ENCODE peak calls at places on chromosomes 16 and 17, in ten cellular contexts. J, G, R, S, B, N, O, L, Z and A are unnamed samples. For H3K4me1, the result is how much of the 10 kb centered on the place peaks cover.

GRCh38 chr16:85733155-85733838 is 17.6 kb downstream of the C16orf74 start:
- DNase-seq in G (no peak), Z (no peak), B (no peak), J (no peak), R (no peak), S (no peak), N (no peak), L (peak), O (no peak), A (no peak)

GRCh38 chr16:47448830-47449575 is 11.9 kb downstream of the ITFG1 start:
- DNase-seq in S (no peak), L (no peak), B (no peak), R (no peak), N (no peak), O (no peak), G (no peak), Z (no peak), J (no peak), A (no peak)

GRCh38 chr17:17849147-17849820 is 12.5 kb upstream of the SREBF1 start:
- DNase-seq in R (peak), N (peak), G (no peak), B (peak), S (no peak), O (no peak), J (peak), Z (no peak), L (peak), A (no peak)

GRCh38 chr16:30374538-30374937 is at the start of gene MYL11:
- DNase-seq in B (no peak), J (peak), O (no peak), G (no peak), L (no peak), R (no peak), N (no peak), S (no peak), Z (no peak), A (no peak)

GRCh38 chr16:72909196-72909595 is 138.7 kb downstream of the ZFHX3 start:
- DNase-seq in J (no peak), L (no peak), N (no peak), S (no peak), O (no peak), Z (no peak), R (no peak), G (no peak), B (no peak), A (no peak)

GRCh38 chr17:75584358-75585175 is 3.0 kb upstream of the MYO15B start:
- DNase-seq in Z (no peak), B (no peak), G (no peak), O (no peak), S (no peak), N (no peak), L (no peak), R (no peak), J (peak), A (no peak)

GRCh38 chr16:53881371-53881770 is 177.4 kb downstream of the FTO start:
- DNase-seq in O (no peak), G (no peak), N (no peak), B (no peak), S (no peak), L (no peak), R (peak), J (no peak), Z (no peak), A (no peak)

GRCh38 chr17:39064814-39065213 is 86.6 kb downstream of the PLXDC1 start:
- DNase-seq in B (no peak), Z (no peak), S (no peak), J (no peak), R (peak), O (no peak), N (no peak), L (no peak), G (no peak), A (no peak)

GRCh38 chr16:88484505-88485365 is 31.7 kb downstream of the ZFPM1 start:
- DNase-seq in B (no peak), Z (no peak), G (no peak), N (no peak), O (no peak), S (no peak), R (no peak), L (no peak), J (no peak), A (no peak)

GRCh38 chr16:72590179-72590937 is 418.4 kb upstream of the PMFBP1 start:
- DNase-seq in O (no peak), S (no peak), N (no peak), J (no peak), B (no peak), L (no peak), R (peak), G (no peak), Z (no peak), A (no peak)

GRCh38 chr16:88686439-88687253 is at the start of gene SNAI3:
- DNase-seq in O (peak), J (peak), B (peak), R (peak), Z (peak), S (peak), G (peak), N (peak), L (peak), A (peak)

GRCh38 chr16:30485818-30486436 is 13.4 kb downstream of the ITGAL start:
- DNase-seq in R (peak), S (no peak), N (no peak), B (no peak), G (no peak), L (no peak), J (no peak), O (no peak), Z (no peak), A (no peak)

GRCh38 chr17:2107506-2107905 is 52.6 kb downstream of the HIC1 start:
- DNase-seq in Z (no peak), N (no peak), B (no peak), S (no peak), O (no peak), L (peak), R (no peak), G (no peak), J (peak), A (no peak)

GRCh38 chr17:38556234-38556633 is 49.5 kb downstream of the SRCIN1 start:
- DNase-seq in B (no peak), L (no peak), G (peak), J (no peak), R (no peak), N (no peak), Z (no peak), O (no peak), S (no peak), A (no peak)

GRCh38 chr16:53207810-53208752 is 153.3 kb downstream of the CHD9 start:
- DNase-seq in O (peak), Z (peak), S (peak), L (peak), R (peak), N (peak), G (peak), J (peak), B (no peak), A (no peak)

GRCh38 chr17:67105213-67105612 is 60.9 kb downstream of the CACNG1 start:
- DNase-seq in O (no peak), G (no peak), L (no peak), S (no peak), N (no peak), Z (no peak), J (no peak), R (peak), B (no peak), A (no peak)

GRCh38 chr17:77332034-77332971 is 191.5 kb downstream of the SEC14L1 start:
- DNase-seq in O (no peak), B (peak), Z (no peak), J (no peak), G (peak), L (peak), N (no peak), S (no peak), R (peak), A (peak)

GRCh38 chr17:5843366-5844026 is 226.7 kb upstream of the WSCD1 start:
- DNase-seq in R (no peak), J (no peak), G (no peak), B (no peak), S (no peak), O (no peak), Z (peak), N (no peak), L (no peak), A (no peak)

GRCh38 chr17:2179615-2180295 is 123.8 kb downstream of the SMG6 start:
- DNase-seq in B (no peak), O (no peak), S (peak), J (peak), N (peak), L (peak), R (peak), G (no peak), Z (no peak), A (peak)

GRCh38 chr16:17318200-17318599 is 152.6 kb downstream of the XYLT1 start:
- DNase-seq in B (no peak), R (peak), J (no peak), L (peak), N (peak), Z (no peak), S (peak), O (no peak), G (no peak), A (no peak)

GRCh38 chr17:30309591-30309990 is 17.8 kb upstream of the BLMH start:
- DNase-seq in N (no peak), L (no peak), S (no peak), Z (no peak), G (no peak), J (no peak), B (no peak), R (peak), O (no peak), A (no peak)

GRCh38 chr16:11563493-11564040 is 23.2 kb downstream of the LITAF start:
- DNase-seq in Z (no peak), B (no peak), L (no peak), G (no peak), O (no peak), J (no peak), S (no peak), N (no peak), R (no peak), A (no peak)

GRCh38 chr17:56175299-56175935 is 22.1 kb downstream of the ANKFN1 start:
- DNase-seq in L (no peak), O (no peak), S (no peak), J (no peak), N (no peak), R (peak), G (no peak), Z (no peak), B (no peak), A (no peak)
- H3K4me1 ChIP-seq in L (under half), O (under half), S (under half), J (under half), N (under half), R (under half), G (under half), Z (under half), B (under half), A (under half)

GRCh38 chr17:41810659-41811548 is 845 bp downstream of the P3H4 start:
- DNase-seq in N (peak), O (no peak), Z (peak), S (peak), G (no peak), L (no peak), B (no peak), R (no peak), J (no peak), A (no peak)
- H3K27ac ChIP-seq in N (peak), O (peak), Z (no peak), S (peak), G (peak), L (peak), B (peak), R (peak), J (peak), A (no peak)

DNA sequence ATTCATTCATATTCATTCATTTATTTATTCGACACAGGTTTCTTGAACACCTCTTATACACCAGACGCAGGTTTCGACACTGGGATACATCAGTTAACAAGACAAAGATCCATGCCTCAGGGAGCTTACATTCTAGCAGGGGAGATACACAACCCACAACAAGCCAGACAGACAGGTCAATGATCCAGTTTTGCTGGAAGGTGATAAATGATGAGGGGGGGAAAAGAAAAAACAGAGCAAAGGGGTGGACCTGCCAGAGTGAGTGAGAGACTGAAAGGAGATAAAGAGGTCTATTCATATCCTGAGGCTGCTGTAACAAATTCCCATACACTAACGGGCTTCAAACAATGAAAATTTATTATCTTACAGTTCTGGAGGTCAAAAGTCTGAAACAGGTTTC is 81.7 kb downstream of the GAS7 start:
- DNase-seq in S (no peak), Z (no peak), R (no peak), O (no peak), G (no peak), B (no peak), L (no peak), J (no peak), N (no peak), A (no peak)
- H3K4me1 ChIP-seq in S (under half), Z (under half), R (under half), O (under half), G (under half), B (half or more), L (under half), J (under half), N (under half), A (under half)

DNA sequence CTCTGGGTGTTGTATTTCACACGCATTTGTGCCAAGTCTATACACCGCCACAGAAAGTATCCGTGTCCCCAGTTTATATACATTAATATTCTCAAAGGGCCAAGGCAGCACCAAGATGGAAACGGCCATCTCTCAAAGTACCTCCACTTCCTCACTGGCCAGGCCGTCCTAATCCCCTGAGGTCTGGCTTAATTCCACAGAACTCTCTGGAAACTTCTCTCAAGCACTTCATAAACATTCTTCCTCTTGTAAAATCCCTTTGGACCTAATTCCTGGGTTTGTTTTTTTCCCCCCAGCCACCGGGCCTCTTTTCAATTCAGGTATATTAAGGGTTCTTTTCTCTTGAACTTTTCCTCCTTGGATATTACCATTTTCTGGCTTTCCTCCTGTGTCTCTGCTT is 5.1 kb upstream of the ERN1 start:
- DNase-seq in B (no peak), R (no peak), N (no peak), O (no peak), G (no peak), S (no peak), J (no peak), Z (peak), L (no peak), A (no peak)
- H3K27ac ChIP-seq in B (no peak), R (no peak), N (peak), O (no peak), G (no peak), S (no peak), J (no peak), Z (no peak), L (no peak), A (peak)

GRCh38 chr17:82592751-82593589 is 55.3 kb downstream of the WDR45B start:
- DNase-seq in Z (peak), J (peak), R (peak), N (peak), S (peak), G (peak), O (peak), B (peak), L (peak), A (no peak)

GRCh38 chr17:82595893-82596292 is 52.4 kb downstream of the WDR45B start:
- DNase-seq in Z (no peak), L (no peak), R (no peak), O (no peak), G (no peak), S (no peak), N (no peak), J (peak), B (no peak), A (no peak)

GRCh38 chr17:82593590-82594087 is 54.6 kb downstream of the WDR45B start:
- DNase-seq in L (no peak), G (no peak), Z (no peak), S (no peak), R (no peak), N (no peak), J (peak), O (no peak), B (no peak), A (no peak)

GRCh38 chr17:82596316-82596715 is 51.9 kb downstream of the WDR45B start:
- DNase-seq in J (peak), N (no peak), Z (no peak), G (no peak), O (no peak), S (no peak), R (no peak), L (no peak), B (no peak), A (no peak)

GRCh38 chr17:82594571-82594970 is 53.7 kb downstream of the WDR45B start:
- DNase-seq in R (no peak), O (no peak), B (no peak), L (no peak), S (no peak), J (peak), G (no peak), Z (no peak), N (no peak), A (no peak)
- H3K4me1 ChIP-seq in R (under half), O (under half), B (under half), L (under half), S (under half), J (under half), G (under half), Z (under half), N (under half), A (under half)

GRCh38 chr16:57617604-57618111 is 10.8 kb upstream of the ADGRG1 start:
- DNase-seq in J (peak), G (no peak), R (no peak), B (no peak), S (no peak), Z (peak), L (peak), N (peak), O (no peak), A (no peak)
- H3K27ac ChIP-seq in J (no peak), G (peak), R (no peak), B (no peak), S (peak), Z (no peak), L (no peak), N (no peak), O (no peak), A (no peak)

GRCh38 chr17:28388106-28388505 is 16.6 kb downstream of the SARM1 start:
- DNase-seq in Z (no peak), S (no peak), O (no peak), L (no peak), N (no peak), J (no peak), R (no peak), B (no peak), G (no peak), A (no peak)

GRCh38 chr17:28385037-28385797 is 13.7 kb downstream of the SARM1 start:
- DNase-seq in R (no peak), G (peak), J (no peak), Z (peak), B (no peak), S (no peak), L (no peak), O (no peak), N (peak), A (peak)

GRCh38 chr17:28380572-28380907 is 9.0 kb downstream of the SARM1 start:
- DNase-seq in B (no peak), R (no peak), Z (no peak), S (no peak), N (no peak), L (no peak), O (no peak), G (no peak), J (no peak), A (no peak)

GRCh38 chr17:28381141-28381825 is 9.8 kb downstream of the SARM1 start:
- DNase-seq in G (no peak), N (no peak), Z (peak), L (no peak), S (no peak), R (no peak), J (peak), B (no peak), O (no peak), A (peak)

DNA sequence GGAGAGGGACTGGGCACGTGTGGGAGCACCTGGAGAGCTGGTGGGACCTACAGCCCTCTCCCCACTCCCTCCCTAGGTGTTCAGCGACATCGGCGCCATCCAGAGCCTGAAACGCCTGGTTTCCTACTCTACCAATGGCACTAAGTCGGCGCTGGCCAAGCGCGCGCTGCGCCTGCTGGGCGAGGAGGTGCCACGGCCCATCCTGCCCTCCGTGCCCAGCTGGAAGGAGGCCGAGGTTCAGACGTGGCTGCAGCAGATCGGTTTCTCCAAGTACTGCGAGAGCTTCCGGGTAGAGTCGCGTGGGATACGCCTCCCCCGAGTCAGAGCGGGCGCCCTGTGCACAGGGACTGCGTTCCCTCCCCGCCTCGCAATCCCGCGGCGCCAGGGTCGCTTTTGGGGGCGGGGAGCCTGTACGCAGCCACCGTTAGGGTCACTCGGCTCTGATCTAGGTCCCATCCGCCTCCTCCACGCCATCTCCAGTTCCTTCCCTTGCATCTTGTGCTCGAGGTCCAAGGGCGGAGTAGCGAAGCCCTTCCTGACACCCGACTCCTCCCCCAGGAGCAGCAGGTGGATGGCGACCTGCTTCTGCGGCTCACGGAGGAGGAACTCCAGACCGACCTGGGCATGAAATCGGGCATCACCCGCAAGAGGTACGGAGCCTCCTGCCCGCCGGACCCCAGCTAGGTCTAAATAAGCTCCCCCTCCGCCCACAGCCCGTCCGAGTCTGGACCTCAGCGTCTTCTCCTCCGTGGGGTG is 13.0 kb downstream of the SARM1 start:
- DNase-seq in N (peak), R (no peak), S (peak), Z (peak), B (peak), O (no peak), L (peak), G (peak), J (peak), A (peak)
- H3K4me1 ChIP-seq in N (under half), R (under half), S (under half), Z (under half), B (under half), O (under half), L (under half), G (under half), J (under half), A (under half)

GRCh38 chr17:46789610-46790009 is 28.9 kb downstream of the WNT3 start:
- DNase-seq in S (no peak), N (no peak), L (no peak), O (no peak), B (no peak), J (peak), G (no peak), Z (no peak), R (no peak), A (no peak)

GRCh38 chr17:46790216-46790615 is 28.3 kb downstream of the WNT3 start:
- DNase-seq in O (no peak), R (no peak), L (no peak), J (no peak), B (no peak), G (no peak), Z (no peak), S (no peak), N (no peak), A (no peak)

GRCh38 chr17:46793541-46793940 is 25.0 kb downstream of the WNT3 start:
- DNase-seq in G (no peak), B (no peak), O (no peak), R (no peak), Z (no peak), S (no peak), N (no peak), J (peak), L (no peak), A (no peak)

GRCh38 chr17:46792071-46792470 is 26.4 kb downstream of the WNT3 start:
- DNase-seq in O (no peak), B (no peak), S (no peak), Z (no peak), N (no peak), R (no peak), J (no peak), G (no peak), L (no peak), A (no peak)

GRCh38 chr17:46791531-46791930 is 27.0 kb downstream of the WNT3 start:
- DNase-seq in B (no peak), R (no peak), J (no peak), S (no peak), G (no peak), Z (no peak), N (no peak), O (no peak), L (no peak), A (no peak)
- H3K27ac ChIP-seq in B (no peak), R (no peak), J (no peak), S (no peak), G (no peak), Z (no peak), N (no peak), O (no peak), L (no peak), A (no peak)

DNA sequence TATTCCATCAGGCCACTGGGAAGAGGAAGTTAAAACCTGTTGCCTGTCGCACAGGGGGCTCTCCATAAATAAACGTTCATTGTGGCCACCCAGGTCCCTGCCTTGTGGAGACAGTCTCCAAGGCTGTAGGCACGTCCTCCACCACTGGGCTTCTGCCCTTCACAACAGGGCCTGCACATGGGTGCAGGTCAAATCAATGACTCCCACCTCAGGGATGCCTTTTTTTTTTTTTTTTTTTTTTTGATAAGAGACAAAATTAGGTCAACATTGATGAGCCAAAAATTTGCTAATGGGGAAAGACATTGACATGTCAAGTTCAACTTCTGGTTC is 12.6 kb upstream of the SLC12A3 start:
- DNase-seq in Z (no peak), G (no peak), N (no peak), O (no peak), B (no peak), S (no peak), L (no peak), R (no peak), J (no peak), A (no peak)
- H3K4me1 ChIP-seq in Z (under half), G (under half), N (under half), O (under half), B (under half), S (under half), L (under half), R (under half), J (under half), A (under half)